ENCODE peak calls at places on chromosome 9, in six cellular contexts. One of them, this sample, is unnamed.

GRCh38 chr9:134688661-134689319 is 47.2 kb downstream of the COL5A1 start:
- DNase-seq in NCI-H774: no peak
- DNase-seq in HT1080: no peak
- DNase-seq in T-helper 2 cell treated with Interferon-gamma antibody and Interleukin-4, amounts not matched to agents 5 μg/mL and 100 μg/mL, for 36 hours: no peak
- DNase-seq in dermis microvascular lymphatic vessel endothelial cell: no peak
- DNase-seq in hepatic stellate cell: no peak
- DNase-seq in this sample: no peak

GRCh38 chr9:129242971-129243561 is 65.0 kb upstream of the IER5L start:
- DNase-seq in NCI-H774: no peak
- DNase-seq in HT1080: no peak
- DNase-seq in T-helper 2 cell treated with Interferon-gamma antibody and Interleukin-4, amounts not matched to agents 5 μg/mL and 100 μg/mL, for 36 hours: no peak
- DNase-seq in dermis microvascular lymphatic vessel endothelial cell: no peak
- DNase-seq in hepatic stellate cell: no peak
- DNase-seq in this sample: peak; percentile 34

GRCh38 chr9:94018628-94019027 is 63.5 kb upstream of the BARX1 start:
- DNase-seq in NCI-H774: no peak
- DNase-seq in HT1080: no peak
- DNase-seq in T-helper 2 cell treated with Interferon-gamma antibody and Interleukin-4, amounts not matched to agents 5 μg/mL and 100 μg/mL, for 36 hours: no peak
- DNase-seq in dermis microvascular lymphatic vessel endothelial cell: no peak
- DNase-seq in hepatic stellate cell: no peak
- DNase-seq in this sample: no peak

GRCh38 chr9:133134419-133135190 is 13.6 kb upstream of the RALGDS start:
- DNase-seq in NCI-H774: no peak
- DNase-seq in HT1080: no peak
- DNase-seq in T-helper 2 cell treated with Interferon-gamma antibody and Interleukin-4, amounts not matched to agents 5 μg/mL and 100 μg/mL, for 36 hours: no peak
- DNase-seq in dermis microvascular lymphatic vessel endothelial cell: no peak
- DNase-seq in hepatic stellate cell: no peak
- DNase-seq in this sample: peak; percentile 35

GRCh38 chr9:34457266-34458012 is 931 bp downstream of the FAM219A start:
- DNase-seq in NCI-H774: peak; percentile 39
- DNase-seq in HT1080: peak; percentile 63
- DNase-seq in T-helper 2 cell treated with Interferon-gamma antibody and Interleukin-4, amounts not matched to agents 5 μg/mL and 100 μg/mL, for 36 hours: no peak
- DNase-seq in dermis microvascular lymphatic vessel endothelial cell: peak; percentile 12
- DNase-seq in hepatic stellate cell: peak; percentile 83
- DNase-seq in this sample: peak; percentile 84

GRCh38 chr9:82488319-82488701 is 499.7 kb downstream of the SPATA31D1 start:
- DNase-seq in NCI-H774: no peak
- DNase-seq in HT1080: no peak
- DNase-seq in T-helper 2 cell treated with Interferon-gamma antibody and Interleukin-4, amounts not matched to agents 5 μg/mL and 100 μg/mL, for 36 hours: no peak
- DNase-seq in dermis microvascular lymphatic vessel endothelial cell: peak; percentile 27
- DNase-seq in hepatic stellate cell: no peak
- DNase-seq in this sample: no peak

GRCh38 chr9:28155067-28155466 is 581.8 kb upstream of the C9orf72 start:
- DNase-seq in NCI-H774: no peak
- DNase-seq in HT1080: no peak
- DNase-seq in T-helper 2 cell treated with Interferon-gamma antibody and Interleukin-4, amounts not matched to agents 5 μg/mL and 100 μg/mL, for 36 hours: no peak
- DNase-seq in dermis microvascular lymphatic vessel endothelial cell: no peak
- DNase-seq in hepatic stellate cell: no peak
- DNase-seq in this sample: no peak

GRCh38 chr9:90307177-90307833 is 335.3 kb downstream of the DIRAS2 start:
- DNase-seq in NCI-H774: no peak
- DNase-seq in HT1080: no peak
- DNase-seq in T-helper 2 cell treated with Interferon-gamma antibody and Interleukin-4, amounts not matched to agents 5 μg/mL and 100 μg/mL, for 36 hours: no peak
- DNase-seq in dermis microvascular lymphatic vessel endothelial cell: no peak
- DNase-seq in hepatic stellate cell: no peak
- DNase-seq in this sample: no peak

GRCh38 chr9:77764894-77765780 is 117.0 kb upstream of the GNA14 start:
- DNase-seq in NCI-H774: no peak
- DNase-seq in HT1080: peak; percentile 11
- DNase-seq in T-helper 2 cell treated with Interferon-gamma antibody and Interleukin-4, amounts not matched to agents 5 μg/mL and 100 μg/mL, for 36 hours: no peak
- DNase-seq in dermis microvascular lymphatic vessel endothelial cell: peak; percentile 43
- DNase-seq in hepatic stellate cell: peak; percentile 17
- DNase-seq in this sample: peak; percentile 68

GRCh38 chr9:89029788-89030187 is 38.5 kb downstream of the S1PR3 start:
- DNase-seq in NCI-H774: no peak
- DNase-seq in HT1080: no peak
- DNase-seq in T-helper 2 cell treated with Interferon-gamma antibody and Interleukin-4, amounts not matched to agents 5 μg/mL and 100 μg/mL, for 36 hours: no peak
- DNase-seq in dermis microvascular lymphatic vessel endothelial cell: no peak
- DNase-seq in hepatic stellate cell: no peak
- DNase-seq in this sample: no peak

GRCh38 chr9:107953556-107954158 is 464.1 kb upstream of the KLF4 start:
- DNase-seq in NCI-H774: no peak
- DNase-seq in HT1080: no peak
- DNase-seq in T-helper 2 cell treated with Interferon-gamma antibody and Interleukin-4, amounts not matched to agents 5 μg/mL and 100 μg/mL, for 36 hours: no peak
- DNase-seq in dermis microvascular lymphatic vessel endothelial cell: no peak
- DNase-seq in hepatic stellate cell: no peak
- DNase-seq in this sample: no peak

This sample was measured in ELR.